ENCODE peak calls at places on chromosomes 12 and 14, in eight cellular contexts. H, L, B, R, I, M, S and N are unnamed samples.
A peak's percentile ranks its signal among the peaks of the same experiment; 100 is the strongest.

GRCh38 chr12:51913071-51914033 is 6.0 kb downstream of the ACVRL1 start:
- DNase-seq in L (peak; percentile 64), H (no peak), I (no peak), R (no peak), B (no peak), S (no peak), M (no peak), N (no peak)

GRCh38 chr12:123278150-123278627 is 6.5 kb upstream of the CDK2AP1 start:
- DNase-seq in S (no peak), R (no peak), M (no peak), L (peak; percentile 19), I (no peak), H (no peak), B (no peak), N (no peak)

GRCh38 chr12:86600664-86601231 is 344.6 kb upstream of the MGAT4C start:
- DNase-seq in L (no peak), M (no peak), R (no peak), I (peak; percentile 17), H (peak; percentile 6), B (no peak), S (no peak), N (no peak)

GRCh38 chr14:51323492-51323891 is 83.4 kb downstream of the TMX1 start:
- DNase-seq in M (no peak), B (no peak), S (no peak), R (no peak), L (no peak), H (no peak), I (no peak), N (no peak)

GRCh38 chr12:58176296-58176869 is 235.0 kb downstream of the ATP23 start:
- DNase-seq in H (no peak), B (peak; percentile 36), M (peak; percentile 11), S (no peak), I (peak; percentile 45), L (no peak), R (no peak), N (no peak)

GRCh38 chr14:106459971-106460730 is 933.8 kb downstream of the TMEM121 start:
- DNase-seq in M (no peak), L (no peak), H (no peak), R (no peak), S (no peak), B (no peak), I (peak; percentile 21), N (no peak)

GRCh38 chr12:19196959-19197630 is 67.6 kb downstream of the PLEKHA5 start:
- DNase-seq in L (no peak), I (no peak), S (no peak), M (no peak), R (no peak), B (no peak), H (no peak), N (no peak)

GRCh38 chr12:124122722-124123121 is 149.7 kb downstream of the ZNF664 start:
- DNase-seq in R (no peak), S (no peak), I (no peak), M (no peak), L (no peak), B (no peak), H (no peak), N (no peak)

GRCh38 chr12:121697093-121697698 is 15.4 kb upstream of the TMEM120B start:
- DNase-seq in I (no peak), R (no peak), S (no peak), B (no peak), H (no peak), L (no peak), M (peak; percentile 46), N (no peak)

GRCh38 chr14:24282736-24283135 is 11.3 kb upstream of the RABGGTA start:
- DNase-seq in I (peak; percentile 10), M (no peak), H (no peak), S (no peak), B (no peak), L (no peak), R (no peak), N (no peak)

GRCh38 chr14:75514673-75515630 is 7.3 kb upstream of the BATF start:
- DNase-seq in R (no peak), M (no peak), S (peak; percentile 92), L (no peak), B (no peak), I (peak; percentile 46), H (no peak), N (no peak)

GRCh38 chr12:42199007-42199406 is 39.0 kb downstream of the YAF2 start:
- DNase-seq in B (no peak), L (no peak), M (no peak), I (no peak), R (no peak), S (no peak), H (no peak), N (no peak)

GRCh38 chr12:115922952-115923564 is 354.4 kb downstream of the MED13L start:
- DNase-seq in B (no peak), R (no peak), H (no peak), I (no peak), S (no peak), M (no peak), L (no peak), N (no peak)

GRCh38 chr12:50017047-50017446 is 8.2 kb downstream of the RACGAP1 start:
- DNase-seq in L (peak; percentile 81), I (peak; percentile 56), S (peak; percentile 94), H (peak; percentile 70), B (peak; percentile 51), M (no peak), R (no peak), N (no peak)

GRCh38 chr14:37230551-37231194 is 32.9 kb downstream of the MIPOL1 start:
- DNase-seq in B (no peak), L (no peak), R (no peak), H (no peak), M (peak; percentile 50), I (no peak), S (no peak), N (no peak)

GRCh38 chr12:29516431-29516875 is 19.0 kb upstream of the OVCH1 start:
- DNase-seq in S (no peak), B (no peak), I (no peak), H (no peak), R (no peak), L (no peak), M (no peak), N (no peak)

GRCh38 chr14:50232276-50232642 is 881 bp upstream of the SOS2 start:
- DNase-seq in S (no peak), I (no peak), R (no peak), H (no peak), M (no peak), B (no peak), L (no peak), N (no peak)

GRCh38 chr12:58051378-58051777 is 110.0 kb downstream of the ATP23 start:
- DNase-seq in H (no peak), R (no peak), B (no peak), L (no peak), I (no peak), M (no peak), S (no peak), N (no peak)

GRCh38 chr14:46580941-46581671 is 70.5 kb downstream of the RPL10L start:
- DNase-seq in H (no peak), B (no peak), S (no peak), M (no peak), R (no peak), L (no peak), I (no peak), N (no peak)

GRCh38 chr14:21267886-21268611 is 1.2 kb downstream of the HNRNPC start:
- DNase-seq in S (no peak), B (no peak), H (no peak), L (no peak), M (no peak), I (no peak), R (no peak), N (no peak)
- TF ChIP-seq POLR2A in S (no peak), B (no peak), H (no peak), L (no peak), M (no peak), I (no peak), R (no peak), N (no peak)

GRCh38 chr12:44476683-44477082 is 399.4 kb downstream of the NELL2 start:
- DNase-seq in L (no peak), I (no peak), M (no peak), R (no peak), S (no peak), B (no peak), H (no peak), N (no peak)
- TF ChIP-seq CTCF in L (no peak), I (no peak), M (no peak), R (no peak), S (no peak), B (no peak), H (no peak), N (no peak)

DNA sequence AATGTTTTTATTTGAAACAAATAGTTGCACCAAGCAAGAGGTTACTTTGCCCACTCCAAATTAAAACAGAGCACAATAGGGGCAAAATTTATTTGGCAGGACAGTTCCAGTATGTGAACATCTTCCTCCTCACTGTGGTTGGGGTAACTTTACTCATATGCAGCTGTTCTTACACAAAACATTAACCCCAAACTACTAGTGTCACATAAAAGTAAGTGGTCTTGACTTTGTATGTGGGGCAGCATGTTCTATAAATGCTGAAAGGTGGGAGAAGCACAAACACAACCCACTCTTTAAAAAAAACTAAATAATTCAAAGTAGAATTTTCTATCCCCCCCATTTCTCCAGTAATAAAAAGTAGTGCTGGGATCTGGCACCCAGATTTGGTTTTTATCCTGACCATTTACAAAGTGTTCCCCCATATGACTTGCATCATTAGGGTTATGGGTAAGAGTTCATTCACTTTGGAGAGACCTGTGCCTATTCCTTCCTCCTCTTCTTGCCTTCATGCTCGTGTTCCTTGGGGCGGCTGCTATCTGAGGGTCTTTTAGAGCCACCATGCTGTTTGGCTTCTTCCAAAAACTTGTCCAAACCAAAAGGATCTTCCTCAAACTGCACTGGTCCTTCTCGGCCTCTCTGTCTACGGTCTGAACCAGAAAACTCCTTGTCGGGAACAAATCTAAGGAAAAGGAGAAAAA is 9.9 kb downstream of the SLIRP start:
- DNase-seq in B (no peak), S (no peak), H (no peak), I (no peak), R (no peak), L (no peak), M (no peak), N (no peak)
- TF ChIP-seq POLR2A in B (no peak), S (no peak), H (no peak), I (no peak), R (no peak), L (no peak), M (no peak), N (no peak)

GRCh38 chr14:31936100-31936499 is 141.0 kb upstream of the ARHGAP5 start:
- DNase-seq in R (no peak), I (no peak), S (no peak), L (no peak), M (no peak), B (no peak), H (no peak), N (no peak)

GRCh38 chr14:31932675-31933074 is 144.4 kb upstream of the ARHGAP5 start:
- DNase-seq in H (no peak), B (no peak), R (no peak), S (no peak), L (no peak), M (no peak), I (no peak), N (no peak)

GRCh38 chr14:31935406-31935805 is 141.7 kb upstream of the ARHGAP5 start:
- DNase-seq in R (no peak), M (no peak), L (no peak), I (no peak), S (no peak), H (no peak), B (no peak), N (no peak)

GRCh38 chr14:31933716-31934115 is 143.4 kb upstream of the ARHGAP5 start:
- DNase-seq in L (no peak), B (no peak), R (no peak), S (no peak), I (no peak), H (no peak), M (no peak), N (no peak)

GRCh38 chr14:31934767-31935266 is 142.3 kb upstream of the ARHGAP5 start:
- DNase-seq in L (no peak), B (no peak), S (no peak), R (no peak), H (no peak), I (peak; percentile 47), M (no peak), N (no peak)
- TF ChIP-seq CTCF in L (no peak), B (peak; percentile 25), S (peak; percentile 43), R (peak; percentile 39), H (peak; percentile 40), I (peak; percentile 51), M (peak; percentile 40), N (no peak)